ENCODE peak calls at places on chromosome 10, in seven cellular contexts. J, Y, C, A, P, T and G are unnamed samples.

GRCh38 chr10:95314519-95314918 is 23.7 kb upstream of the PDLIM1 start:
- DNase-seq in Y (no peak), A (no peak), T (no peak), C (no peak), J (no peak), P (no peak), G (no peak)

GRCh38 chr10:97291357-97292096 is 910 bp downstream of the ARHGAP19 start:
- DNase-seq in J (no peak), Y (no peak), T (no peak), A (no peak), C (no peak), P (no peak), G (no peak)

GRCh38 chr10:114245128-114245791 is 6.2 kb downstream of the VWA2 start:
- DNase-seq in A (no peak), T (no peak), Y (no peak), C (no peak), P (no peak), J (no peak), G (no peak)

GRCh38 chr10:88385601-88386203 is 197.4 kb downstream of the RNLS start:
- DNase-seq in J (no peak), C (peak; percentile 7), Y (no peak), A (no peak), T (no peak), P (no peak), G (peak; percentile 62)

GRCh38 chr10:8616166-8616565 is 561.7 kb downstream of the GATA3 start:
- DNase-seq in C (no peak), Y (no peak), J (no peak), P (no peak), T (no peak), A (no peak), G (no peak)

GRCh38 chr10:86632009-86632800 is 22.1 kb upstream of the OPN4 start:
- DNase-seq in P (no peak), A (no peak), Y (no peak), J (peak; percentile 41), C (no peak), T (no peak), G (no peak)

GRCh38 chr10:78764436-78764835 is 304.3 kb upstream of the ZMIZ1 start:
- DNase-seq in J (no peak), A (no peak), T (no peak), P (no peak), Y (no peak), C (no peak), G (no peak)

GRCh38 chr10:3192856-3193635 is 20.5 kb upstream of the PITRM1 start:
- DNase-seq in Y (no peak), C (peak; percentile 20), P (peak; percentile 80), J (no peak), A (peak; percentile 41), T (peak; percentile 20), G (no peak)

GRCh38 chr10:16809074-16809718 is 8.0 kb downstream of the RSU1 start:
- DNase-seq in A (no peak), P (peak; percentile 65), T (no peak), J (peak; percentile 44), C (no peak), Y (no peak), G (no peak)

GRCh38 chr10:119103687-119104652 is at the start of gene DENND10:
- DNase-seq in A (peak; percentile 48), P (peak; percentile 83), J (peak; percentile 81), C (peak; percentile 65), T (no peak), Y (peak; percentile 49), G (peak; percentile 94)

GRCh38 chr10:57992321-57993077 is 275.2 kb downstream of the IPMK start:
- DNase-seq in P (peak; percentile 66), A (no peak), J (no peak), Y (no peak), T (no peak), C (no peak), G (no peak)

GRCh38 chr10:128054163-128054970 is 71.9 kb downstream of the MKI67 start:
- DNase-seq in P (no peak), J (no peak), Y (no peak), A (no peak), C (no peak), T (peak; percentile 58), G (no peak)

GRCh38 chr10:132362151-132362611 is 30.2 kb downstream of the LRRC27 start:
- DNase-seq in C (no peak), A (no peak), J (no peak), T (peak; percentile 83), P (no peak), Y (no peak), G (peak; percentile 42)

GRCh38 chr10:71974489-71975011 is 10.4 kb downstream of the CHST3 start:
- DNase-seq in J (peak; percentile 63), P (peak; percentile 73), T (no peak), C (peak; percentile 13), A (no peak), Y (no peak), G (peak; percentile 74)

GRCh38 chr10:102423372-102423968 is 2.8 kb downstream of the FBXL15 start:
- DNase-seq in Y (no peak), C (no peak), A (no peak), T (no peak), J (no peak), P (no peak), G (no peak)

GRCh38 chr10:101561068-101561915 is 26.8 kb downstream of the POLL start:
- DNase-seq in T (no peak), Y (no peak), C (no peak), P (no peak), A (no peak), J (no peak), G (peak; percentile 48)

GRCh38 chr10:21421016-21421415 is 104.5 kb downstream of the SKIDA1 start:
- DNase-seq in C (no peak), A (no peak), J (no peak), T (no peak), Y (no peak), P (no peak), G (no peak)

GRCh38 chr10:101646369-101646768 is 48.6 kb downstream of the FBXW4 start:
- DNase-seq in T (no peak), P (no peak), J (peak; percentile 67), A (no peak), Y (no peak), C (no peak), G (peak; percentile 60)

GRCh38 chr10:78846770-78847169 is 222.0 kb upstream of the ZMIZ1 start:
- DNase-seq in C (no peak), T (no peak), Y (no peak), J (peak; percentile 44), A (no peak), P (no peak), G (peak; percentile 76)

GRCh38 chr10:69639291-69640195 is 9.5 kb downstream of the FAM241B start:
- DNase-seq in T (peak; percentile 58), J (peak; percentile 54), Y (no peak), C (peak; percentile 43), A (peak; percentile 32), P (peak; percentile 73), G (peak; percentile 41)

GRCh38 chr10:36608251-36608650 is 517.1 kb upstream of the ANKRD30A start:
- DNase-seq in Y (no peak), T (no peak), C (no peak), A (peak; percentile 11), P (peak; percentile 53), J (no peak), G (no peak)

GRCh38 chr10:110392860-110393732 is 88.4 kb upstream of the SMNDC1 start:
- DNase-seq in J (peak; percentile 66), P (peak; percentile 62), A (peak; percentile 43), Y (no peak), C (no peak), T (no peak), G (peak; percentile 77)

GRCh38 chr10:118968482-118968881 is 61.0 kb upstream of the NANOS1 start:
- DNase-seq in A (no peak), C (no peak), T (no peak), Y (no peak), J (no peak), P (no peak), G (no peak)

GRCh38 chr10:84825330-84825729 is 496.9 kb downstream of the CCSER2 start:
- DNase-seq in Y (no peak), J (peak; percentile 42), C (no peak), A (no peak), P (peak; percentile 34), T (no peak), G (no peak)

GRCh38 chr10:101467286-101467770 is 113.4 kb downstream of the BTRC start:
- DNase-seq in T (no peak), P (peak; percentile 83), Y (no peak), C (no peak), J (no peak), A (peak; percentile 34), G (no peak)

GRCh38 chr10:50917486-50917885 is 32.1 kb upstream of the A1CF start:
- DNase-seq in C (no peak), T (no peak), A (peak; percentile 15), J (no peak), Y (no peak), P (peak; percentile 72), G (no peak)

GRCh38 chr10:77392236-77392721 is 245.3 kb downstream of the KCNMA1 start:
- DNase-seq in P (peak; percentile 88), J (no peak), A (no peak), Y (no peak), C (no peak), T (no peak), G (no peak)

GRCh38 chr10:22682237-22683192 is 31.9 kb downstream of the PIP4K2A start:
- DNase-seq in P (peak; percentile 73), C (no peak), A (no peak), Y (no peak), J (no peak), T (no peak), G (no peak)

GRCh38 chr10:62036186-62037081 is 134.9 kb downstream of the ARID5B start:
- DNase-seq in J (no peak), C (no peak), P (no peak), T (no peak), Y (no peak), A (no peak), G (no peak)

GRCh38 chr10:124918906-124919305 is 23.0 kb upstream of the ZRANB1 start:
- DNase-seq in Y (no peak), T (no peak), C (no peak), P (no peak), J (no peak), A (no peak), G (no peak)